ENCODE peak calls at places on chromosome 15, in ten cellular contexts. U is HL-60, T is breast epithelium, N is K562, Q is stomach, Z is sigmoid colon, H is Panc1, X is esophagus muscularis mucosa, W is upper lobe of left lung, P is GM12878. I is an unnamed sample.

GRCh38 chr15:75123395-75123794 is 78.3 kb upstream of the C15orf39 start:
- DNase-seq in T (no peak), U (no peak), Z (no peak), Q (no peak), W (no peak), N (no peak), X (no peak), P (no peak), H (no peak), I (no peak)

GRCh38 chr15:69087581-69087980 is 72.9 kb upstream of the GLCE start:
- DNase-seq in N (no peak), T (no peak), Q (no peak), X (no peak), U (no peak), P (no peak), W (no peak), Z (no peak), H (no peak), I (no peak)

GRCh38 chr15:90881978-90882721 is 2.2 kb upstream of the FES start:
- DNase-seq in N (no peak), Z (no peak), U (no peak), P (no peak), H (no peak), X (no peak), T (no peak), Q (no peak), W (no peak), I (peak; percentile 80)

GRCh38 chr15:101188517-101189340 is 63.1 kb downstream of the CHSY1 start:
- DNase-seq in N (no peak), W (no peak), Q (peak; percentile 58), P (peak; percentile 39), H (no peak), Z (no peak), U (no peak), X (no peak), T (no peak), I (no peak)

GRCh38 chr15:63046927-63047760 is 4.6 kb downstream of the TPM1 start:
- DNase-seq in X (no peak), Z (no peak), H (no peak), N (no peak), Q (no peak), U (no peak), P (no peak), T (no peak), W (no peak), I (no peak)

GRCh38 chr15:48712546-48712945 is 67.0 kb upstream of the FBN1 start:
- DNase-seq in H (no peak), P (no peak), X (no peak), Z (no peak), T (no peak), U (no peak), W (no peak), Q (no peak), N (no peak), I (no peak)

GRCh38 chr15:34059476-34059875 is 20.5 kb upstream of the AVEN start:
- DNase-seq in T (no peak), Z (no peak), N (no peak), H (no peak), U (no peak), X (no peak), P (no peak), W (no peak), Q (no peak), I (no peak)

GRCh38 chr15:74144153-74144775 is 13.9 kb downstream of the ISLR2 start:
- DNase-seq in Z (no peak), N (peak; percentile 45), T (no peak), X (no peak), P (no peak), W (no peak), Q (no peak), H (no peak), U (no peak), I (no peak)

GRCh38 chr15:62849316-62850129 is 193.0 kb upstream of the TPM1 start:
- DNase-seq in X (no peak), U (no peak), T (no peak), Q (no peak), W (no peak), N (no peak), Z (no peak), P (no peak), H (no peak), I (no peak)

GRCh38 chr15:41334293-41335120 is 1.8 kb downstream of the NUSAP1 start:
- DNase-seq in T (no peak), P (no peak), Q (no peak), H (no peak), W (no peak), Z (no peak), X (no peak), N (peak; percentile 40), U (no peak), I (no peak)

GRCh38 chr15:74406992-74407705 is 26.6 kb downstream of the SEMA7A start:
- DNase-seq in W (no peak), U (no peak), Q (no peak), Z (no peak), N (peak; percentile 54), T (no peak), X (no peak), P (no peak), H (no peak), I (no peak)

GRCh38 chr15:81749667-81750360 is 296.0 kb downstream of the MEX3B start:
- DNase-seq in Z (no peak), Q (no peak), U (no peak), W (no peak), N (no peak), H (no peak), T (no peak), P (no peak), X (no peak), I (no peak)

GRCh38 chr15:54580643-54581042 is 602.4 kb downstream of the UNC13C start:
- DNase-seq in T (no peak), W (no peak), Z (no peak), H (no peak), N (no peak), P (no peak), U (no peak), X (no peak), Q (no peak), I (no peak)

GRCh38 chr15:36428102-36428845 is 151.2 kb upstream of the CDIN1 start:
- DNase-seq in U (no peak), Q (no peak), W (no peak), P (no peak), Z (no peak), N (peak; percentile 89), X (no peak), H (peak; percentile 18), T (no peak), I (no peak)

GRCh38 chr15:90907838-90908507 is 4.9 kb downstream of the MAN2A2 start:
- DNase-seq in Z (no peak), N (no peak), T (no peak), U (no peak), Q (no peak), X (no peak), W (no peak), P (no peak), H (no peak), I (no peak)

GRCh38 chr15:96366526-96366877 is 36.0 kb downstream of the NR2F2 start:
- DNase-seq in N (no peak), U (no peak), W (no peak), P (no peak), T (no peak), Z (no peak), H (no peak), X (no peak), Q (no peak), I (no peak)

DNA sequence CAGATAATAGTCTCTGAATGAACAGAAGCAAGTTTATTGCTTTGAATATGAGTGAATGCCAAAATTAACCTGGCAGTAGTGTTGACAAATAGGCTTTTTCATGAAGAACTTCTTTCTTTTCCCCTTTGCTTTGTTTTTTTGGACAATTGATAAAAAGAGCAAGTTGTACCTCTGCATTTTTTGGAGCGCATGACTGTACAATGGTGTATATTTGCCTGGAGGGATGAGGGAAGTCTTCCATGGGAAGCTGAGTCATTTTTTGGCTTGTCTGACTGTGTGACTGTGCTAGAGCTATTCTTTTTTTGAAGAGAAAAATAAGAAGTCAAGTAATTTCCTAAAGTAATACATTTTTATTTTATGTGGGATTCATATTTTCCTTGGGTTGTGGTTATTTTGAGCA is 186.9 kb downstream of the KLHL25 start:
- DNase-seq in W (no peak), T (no peak), Z (no peak), N (no peak), Q (no peak), P (no peak), U (no peak), H (peak; percentile 43), X (no peak), I (no peak)
- TF ChIP-seq POLR2AphosphoS5 in W (no peak), T (peak; percentile 26), Z (no peak), N (no peak), Q (peak; percentile 35), P (no peak), U (no peak), H (no peak), X (peak; percentile 45), I (no peak)

GRCh38 chr15:67805008-67805681 is 20.2 kb upstream of the SKOR1 start:
- DNase-seq in U (no peak), N (no peak), T (no peak), Q (peak; percentile 16), P (no peak), X (no peak), H (no peak), Z (no peak), W (no peak), I (peak; percentile 63)
- TF ChIP-seq CTCF in U (no peak), N (no peak), T (no peak), Q (no peak), P (no peak), X (no peak), H (no peak), Z (no peak), W (no peak), I (no peak)

DNA sequence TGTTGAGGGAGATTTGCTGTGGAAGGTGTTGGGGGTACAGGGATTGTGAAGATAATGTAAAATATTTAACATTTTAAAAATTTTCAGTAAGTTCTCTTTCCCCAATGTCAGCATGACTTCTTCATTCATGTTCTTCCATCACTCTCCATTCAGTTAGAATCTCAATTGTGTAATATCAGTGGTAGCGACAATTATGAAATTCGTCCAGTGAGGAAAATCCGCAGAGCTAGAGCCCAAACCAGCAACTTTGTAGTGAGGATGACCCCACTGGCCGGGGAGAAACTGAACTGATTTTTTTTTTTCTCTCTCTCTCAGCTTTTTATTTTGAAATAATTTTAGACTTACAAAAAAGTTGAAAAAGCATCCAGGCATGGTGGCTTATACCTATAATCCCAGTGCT is 171.7 kb downstream of the PGPEP1L start:
- DNase-seq in Z (no peak), T (no peak), U (peak; percentile 53), X (no peak), W (no peak), N (no peak), P (no peak), H (no peak), Q (no peak), I (no peak)
- H3K27me3 ChIP-seq in Z (no peaks in the 10 kb centered on the region), T (no peaks in the 10 kb centered on the region), U (no peaks in the 10 kb centered on the region), X (no peaks in the 10 kb centered on the region), W (no peaks in the 10 kb centered on the region), N (no peaks in the 10 kb centered on the region), P (no peaks in the 10 kb centered on the region), H (no peaks in the 10 kb centered on the region), Q (no peaks in the 10 kb centered on the region), I (no peaks in the 10 kb centered on the region)

DNA sequence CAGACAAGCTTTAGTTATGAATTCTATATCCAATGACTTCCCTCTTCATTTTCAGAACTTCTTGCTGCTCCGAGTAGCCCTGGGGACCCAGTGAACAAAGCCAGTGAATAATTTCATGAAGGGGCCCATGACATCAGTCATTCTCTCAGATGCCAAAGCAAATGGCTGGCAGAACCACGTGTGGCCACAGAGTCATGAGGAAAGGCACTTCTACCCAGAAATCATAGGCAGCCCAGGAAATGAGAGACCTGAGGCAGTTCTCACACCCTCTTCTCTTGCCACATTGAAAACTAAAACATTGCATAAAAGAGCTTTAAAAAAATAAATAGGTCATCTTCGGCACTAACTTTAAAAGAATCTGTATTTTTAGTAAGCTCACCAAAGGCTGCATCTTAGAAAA is 4.3 kb upstream of the UACA start:
- DNase-seq in Q (no peak), U (no peak), Z (no peak), X (no peak), N (no peak), P (no peak), W (no peak), H (no peak), T (no peak), I (no peak)
- TF ChIP-seq POLR2AphosphoS5 in Q (no peak), U (no peak), Z (no peak), X (no peak), N (no peak), P (no peak), W (no peak), H (no peak), T (no peak), I (no peak)